ENCODE peak calls at places on chromosome 15, in ten cellular contexts. B is epithelial cell of esophagus, W is pancreas, Y is upper lobe of right lung, H is ovary, Q is brain microvascular endothelial cell, K is body of pancreas, D is AG09309, X is CD14-positive monocyte, J is AG04450. A is an unnamed sample.

GRCh38 chr15:68644996-68645395 is 66.2 kb downstream of the CORO2B start:
- DNase-seq in Q (no peak), D (no peak), J (no peak), W (no peak), H (no peak), Y (peak; percentile 43), B (no peak), X (no peak), K (no peak), A (no peak)

GRCh38 chr15:35696767-35697231 is 150.8 kb upstream of the DPH6 start:
- DNase-seq in D (no peak), K (no peak), X (no peak), Y (no peak), J (peak; percentile 68), W (no peak), H (no peak), Q (peak; percentile 91), B (peak; percentile 94), A (no peak)

GRCh38 chr15:99440551-99441426 is 125.0 kb upstream of the MEF2A start:
- DNase-seq in J (no peak), X (no peak), B (no peak), W (no peak), Q (no peak), D (no peak), Y (no peak), H (peak; percentile 9), K (peak; percentile 11), A (peak; percentile 9)

GRCh38 chr15:99151156-99151555 is 46.3 kb downstream of the SYNM start:
- DNase-seq in D (no peak), H (no peak), J (no peak), X (no peak), Q (no peak), Y (no peak), K (no peak), W (no peak), B (no peak), A (no peak)

GRCh38 chr15:67170143-67170885 is 84.1 kb downstream of the AAGAB start:
- DNase-seq in H (no peak), K (no peak), W (no peak), D (no peak), Y (peak; percentile 45), X (no peak), Q (no peak), B (no peak), J (no peak), A (no peak)

GRCh38 chr15:29141908-29142747 is 127.5 kb downstream of the NSMCE3 start:
- DNase-seq in Y (no peak), B (peak; percentile 34), K (no peak), H (no peak), X (no peak), D (no peak), J (no peak), Q (no peak), W (no peak), A (peak; percentile 9)

GRCh38 chr15:42737529-42738328 is 801 bp upstream of the CDAN1 start:
- DNase-seq in H (no peak), K (no peak), J (no peak), D (no peak), W (no peak), B (peak; percentile 48), Q (no peak), X (no peak), Y (no peak), A (no peak)

GRCh38 chr15:81293728-81294500 is 30.0 kb downstream of the STARD5 start:
- DNase-seq in X (peak; percentile 69), J (no peak), Q (no peak), H (no peak), B (no peak), Y (no peak), W (no peak), D (no peak), K (no peak), A (no peak)

GRCh38 chr15:93028111-93028631 is 60.8 kb downstream of the RGMA start:
- DNase-seq in W (no peak), J (no peak), H (no peak), B (no peak), K (peak; percentile 15), Q (no peak), Y (no peak), X (no peak), D (no peak), A (no peak)

GRCh38 chr15:50358805-50359204 is 3.8 kb upstream of the GABPB1 start:
- DNase-seq in B (peak; percentile 54), J (no peak), X (no peak), K (no peak), H (no peak), W (no peak), D (no peak), Y (no peak), Q (peak; percentile 39), A (no peak)

GRCh38 chr15:72128360-72128759 is 10.2 kb downstream of the SENP8 start:
- DNase-seq in X (no peak), H (no peak), K (no peak), W (no peak), J (no peak), Q (no peak), Y (no peak), B (no peak), D (no peak), A (no peak)

GRCh38 chr15:23074684-23075083 is 35.3 kb upstream of the TUBGCP5 start:
- DNase-seq in D (no peak), J (no peak), B (no peak), H (no peak), Y (no peak), Q (no peak), K (no peak), W (no peak), X (no peak), A (no peak)

GRCh38 chr15:64019764-64020163 is 26.5 kb downstream of the DAPK2 start:
- DNase-seq in Q (no peak), J (no peak), D (no peak), W (peak; percentile 73), K (peak; percentile 71), B (no peak), H (no peak), X (no peak), Y (no peak), A (no peak)

DNA sequence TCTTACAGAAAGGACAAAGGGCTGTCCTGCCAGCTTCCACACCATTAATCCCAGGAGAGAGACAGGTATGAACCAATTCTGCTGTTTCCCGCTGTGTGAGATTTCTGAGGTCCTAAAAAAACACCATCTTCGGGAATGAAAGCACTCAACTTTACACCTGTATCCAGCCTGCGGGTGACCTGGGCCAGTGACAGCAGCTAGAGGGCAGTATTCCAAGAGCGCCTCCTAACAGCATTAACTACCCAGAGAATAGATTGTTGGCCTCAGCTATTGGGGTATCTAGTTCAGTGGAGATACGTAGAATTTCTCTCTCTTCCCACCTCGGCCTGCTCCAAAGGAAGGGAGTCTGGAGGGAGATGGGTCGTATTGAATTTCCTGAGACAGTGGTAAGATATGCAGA is 55.1 kb downstream of the WDR76 start:
- DNase-seq in Q (no peak), X (no peak), H (no peak), D (no peak), K (peak; percentile 24), J (no peak), Y (no peak), W (no peak), B (peak; percentile 19), A (no peak)
- TF ChIP-seq CTCF in Q (peak; percentile 76), X (peak; percentile 23), H (no peak), D (peak; percentile 49), K (peak; percentile 37), J (peak; percentile 49), Y (peak; percentile 29), W (peak; percentile 29), B (peak; percentile 59), A (no peak)

DNA sequence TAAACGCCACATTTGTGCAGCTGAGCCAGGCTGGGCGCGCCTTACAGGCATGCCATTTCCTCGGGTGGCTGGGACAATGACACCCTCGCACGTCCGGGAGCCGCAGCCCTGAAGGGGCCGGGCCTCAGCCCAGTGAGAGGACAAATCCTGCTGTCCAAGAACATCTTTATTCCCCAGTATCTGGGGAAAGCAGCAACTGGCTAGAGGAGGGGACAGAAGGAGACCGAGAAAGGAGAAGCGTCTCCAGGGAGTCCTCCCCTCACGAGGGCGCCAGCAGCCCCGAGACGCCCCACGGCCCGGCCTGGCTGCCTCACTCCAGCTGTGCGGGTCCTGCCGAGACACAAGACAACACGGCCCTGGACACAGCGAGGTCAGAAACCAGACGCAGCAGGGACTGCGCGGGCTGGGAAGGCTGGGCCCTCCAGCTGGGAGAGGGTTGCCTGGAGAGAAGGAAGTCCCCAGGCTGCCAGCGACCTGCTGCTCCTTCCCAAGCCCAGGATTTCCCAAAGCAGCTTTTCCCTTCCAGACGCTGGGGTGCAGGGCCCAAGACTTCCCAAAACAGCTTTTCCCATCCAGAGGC is 130.2 kb downstream of the CHSY1 start:
- DNase-seq in X (peak; percentile 76), D (no peak), K (peak; percentile 21), Y (peak; percentile 85), H (peak; percentile 71), B (peak; percentile 29), Q (peak; percentile 60), J (no peak), W (peak; percentile 41), A (peak; percentile 68)
- TF ChIP-seq CTCF in X (peak; percentile 41), D (peak; percentile 61), K (no peak), Y (peak; percentile 33), H (no peak), B (no peak), Q (peak; percentile 66), J (peak; percentile 59), W (no peak), A (no peak)

GRCh38 chr15:60005352-60006202 is 1.5 kb downstream of the FOXB1 start:
- DNase-seq in J (no peak), D (no peak), X (no peak), Q (no peak), B (no peak), H (no peak), K (no peak), Y (no peak), W (no peak), A (peak; percentile 35)

GRCh38 chr15:60003243-60004018 is 680 bp upstream of the FOXB1 start:
- DNase-seq in X (no peak), B (no peak), Q (no peak), J (no peak), D (no peak), Y (no peak), W (no peak), H (no peak), K (no peak), A (peak; percentile 50)

GRCh38 chr15:60002528-60003218 is 1.4 kb upstream of the FOXB1 start:
- DNase-seq in H (no peak), Q (no peak), W (no peak), B (no peak), Y (no peak), X (no peak), K (no peak), D (no peak), J (no peak), A (no peak)

GRCh38 chr15:60004846-60005351 is 788 bp downstream of the FOXB1 start:
- DNase-seq in H (no peak), X (no peak), Q (no peak), W (no peak), Y (peak; percentile 65), J (no peak), D (no peak), B (peak; percentile 39), K (no peak), A (peak; percentile 59)

GRCh38 chr15:60004019-60004845 is at the start of gene FOXB1:
- DNase-seq in W (no peak), X (no peak), Q (no peak), B (no peak), J (no peak), Y (no peak), H (no peak), D (no peak), K (no peak), A (peak; percentile 64)
- TF ChIP-seq CTCF in W (no peak), X (no peak), Q (peak; percentile 2), B (no peak), J (no peak), Y (no peak), H (no peak), D (no peak), K (no peak), A (no peak)

GRCh38 chr15:38864122-38864521 is 299.5 kb upstream of the RASGRP1 start:
- DNase-seq in Q (no peak), J (no peak), B (no peak), K (no peak), H (no peak), W (no peak), Y (no peak), D (no peak), X (no peak), A (no peak)
- TF ChIP-seq CTCF in Q (peak; percentile 48), J (peak; percentile 23), B (no peak), K (no peak), H (no peak), W (no peak), Y (no peak), D (no peak), X (no peak), A (no peak)

A was measured in glutamatergic neuron.